ENCODE peak calls at places on chromosomes 16 and 17, in eight cellular contexts. B is A549, P is Peyer's patch, G is transverse colon, H is stomach, S is testis, T is tibial nerve, C is K562. I is an unnamed sample.

GRCh38 chr17:58402047-58402446 is 15.3 kb downstream of the RNF43 start:
- DNase-seq in H (no peak), C (no peak), G (no peak), P (no peak), S (no peak), B (no peak), T (no peak), I (no peak)

GRCh38 chr17:6498798-6499540 is 54.7 kb downstream of the PIMREG start:
- DNase-seq in B (no peak), T (no peak), C (no peak), H (no peak), G (no peak), S (no peak), P (no peak), I (no peak)

GRCh38 chr16:86025706-86026105 is 126.7 kb downstream of the IRF8 start:
- DNase-seq in T (no peak), H (no peak), C (no peak), S (no peak), B (no peak), G (no peak), P (peak; percentile 47), I (no peak)

GRCh38 chr17:41678907-41679739 is 9.6 kb upstream of the EIF1 start:
- DNase-seq in H (no peak), S (no peak), P (peak; percentile 38), B (peak; percentile 80), C (peak; percentile 74), T (no peak), G (no peak), I (peak; percentile 63)

GRCh38 chr17:15377608-15378007 is 36.2 kb upstream of the TEKT3 start:
- DNase-seq in C (no peak), S (no peak), H (no peak), G (no peak), P (no peak), T (no peak), B (no peak), I (no peak)

GRCh38 chr16:8924214-8924613 is 39.5 kb downstream of the USP7 start:
- DNase-seq in C (no peak), P (peak; percentile 75), T (no peak), G (peak; percentile 76), B (no peak), H (peak; percentile 90), S (no peak), I (no peak)

GRCh38 chr16:51151951-51152663 is 1.0 kb upstream of the SALL1 start:
- DNase-seq in T (no peak), S (peak; percentile 41), C (no peak), H (peak; percentile 34), G (peak; percentile 33), B (peak; percentile 16), P (no peak), I (no peak)

GRCh38 chr17:79142375-79142774 is 67.8 kb downstream of the ENGASE start:
- DNase-seq in T (no peak), B (no peak), H (no peak), C (no peak), S (no peak), G (no peak), P (no peak), I (no peak)

GRCh38 chr16:84754353-84754856 is 54.6 kb downstream of the USP10 start:
- DNase-seq in T (peak; percentile 38), B (peak; percentile 86), G (peak; percentile 71), C (peak; percentile 76), P (no peak), H (peak; percentile 67), S (peak; percentile 88), I (peak; percentile 89)

GRCh38 chr16:57601801-57602478 is 26.5 kb upstream of the ADGRG1 start:
- DNase-seq in C (peak; percentile 55), T (no peak), S (no peak), H (no peak), P (no peak), G (no peak), B (no peak), I (no peak)

GRCh38 chr16:50154369-50154947 is 1.4 kb downstream of the TENT4B start:
- DNase-seq in C (peak; percentile 46), P (no peak), T (no peak), S (no peak), B (peak; percentile 16), H (no peak), G (peak; percentile 15), I (peak; percentile 35)

GRCh38 chr16:63461248-63461841 is 1425.1 kb upstream of the CDH8 start:
- DNase-seq in C (no peak), T (no peak), B (peak; percentile 38), G (no peak), P (no peak), S (peak; percentile 69), H (no peak), I (peak; percentile 72)

GRCh38 chr16:78689031-78689430 is 589.6 kb downstream of the WWOX start:
- DNase-seq in H (no peak), G (no peak), B (no peak), S (no peak), T (no peak), P (no peak), C (no peak), I (no peak)

GRCh38 chr17:55699178-55699865 is 23.3 kb downstream of the TMEM100 start:
- DNase-seq in C (no peak), B (no peak), T (no peak), P (no peak), H (no peak), S (no peak), G (no peak), I (no peak)

GRCh38 chr16:166375-167116 is 768 bp downstream of the HBM start:
- DNase-seq in T (no peak), H (no peak), P (no peak), G (no peak), C (no peak), B (no peak), S (no peak), I (no peak)

GRCh38 chr17:58136669-58137279 is 11.4 kb upstream of the OR4D1 start:
- DNase-seq in H (no peak), T (no peak), B (peak; percentile 53), G (no peak), C (peak; percentile 14), S (no peak), P (no peak), I (no peak)

GRCh38 chr16:72898216-72898825 is 149.6 kb downstream of the ZFHX3 start:
- DNase-seq in S (no peak), T (no peak), B (no peak), H (no peak), G (no peak), P (no peak), C (no peak), I (peak; percentile 59)

GRCh38 chr17:78806451-78806850 is 24.4 kb upstream of the CYTH1 start:
- DNase-seq in C (peak; percentile 33), S (no peak), P (no peak), T (no peak), G (no peak), H (no peak), B (peak; percentile 27), I (no peak)

GRCh38 chr16:85172465-85173071 is 60.3 kb upstream of the CIBAR2 start:
- DNase-seq in C (peak; percentile 64), G (no peak), S (peak; percentile 80), H (no peak), B (peak; percentile 62), T (no peak), P (no peak), I (peak; percentile 71)

GRCh38 chr16:74499114-74499513 is 77.8 kb upstream of the CLEC18B start:
- DNase-seq in G (no peak), S (no peak), T (no peak), P (no peak), B (no peak), C (no peak), H (no peak), I (no peak)

GRCh38 chr17:59375858-59376257 is 44.4 kb downstream of the YPEL2 start:
- DNase-seq in G (no peak), T (no peak), H (no peak), P (no peak), C (no peak), B (no peak), S (no peak), I (no peak)

GRCh38 chr17:56817066-56817465 is 16.7 kb downstream of the C17orf67 start:
- DNase-seq in S (no peak), C (no peak), P (no peak), T (no peak), B (no peak), H (no peak), G (no peak), I (no peak)

GRCh38 chr16:2912330-2913199 is 834 bp downstream of the FLYWCH1 start:
- DNase-seq in T (no peak), C (peak; percentile 58), S (no peak), H (peak; percentile 33), G (peak; percentile 51), P (peak; percentile 63), B (no peak), I (peak; percentile 54)

GRCh38 chr17:68074279-68074678 is 38.7 kb downstream of the KPNA2 start:
- DNase-seq in T (no peak), B (no peak), H (no peak), G (no peak), P (no peak), C (no peak), S (no peak), I (no peak)

GRCh38 chr17:82051776-82052637 is at the start of the genes GPS1 and RFNG:
- DNase-seq in H (peak; percentile 82), S (peak; percentile 88), C (peak; percentile 86), B (peak; percentile 69), T (peak; percentile 66), G (peak; percentile 87), P (peak; percentile 90), I (peak; percentile 33)
- TF ChIP-seq POLR2A in H (no peak), S (no peak), C (no peak), B (peak; percentile 44), T (peak; percentile 9), G (no peak), P (no peak), I (no peak)

GRCh38 chr16:30430428-30430970 is 669 bp upstream of the DCTPP1 start:
- DNase-seq in S (no peak), G (no peak), T (no peak), B (no peak), C (peak; percentile 53), P (no peak), H (no peak), I (no peak)
- H3K27ac ChIP-seq in S (peak overlapping the region; percentile 75), G (peak overlapping the region; percentile 91), T (peak overlapping the region; percentile 70), B (peak overlapping the region; percentile 35), C (peak overlapping the region; percentile 56), P (peak overlapping the region; percentile 57), H (peak overlapping the region; percentile 25), I (no peak overlapping the region)

DNA sequence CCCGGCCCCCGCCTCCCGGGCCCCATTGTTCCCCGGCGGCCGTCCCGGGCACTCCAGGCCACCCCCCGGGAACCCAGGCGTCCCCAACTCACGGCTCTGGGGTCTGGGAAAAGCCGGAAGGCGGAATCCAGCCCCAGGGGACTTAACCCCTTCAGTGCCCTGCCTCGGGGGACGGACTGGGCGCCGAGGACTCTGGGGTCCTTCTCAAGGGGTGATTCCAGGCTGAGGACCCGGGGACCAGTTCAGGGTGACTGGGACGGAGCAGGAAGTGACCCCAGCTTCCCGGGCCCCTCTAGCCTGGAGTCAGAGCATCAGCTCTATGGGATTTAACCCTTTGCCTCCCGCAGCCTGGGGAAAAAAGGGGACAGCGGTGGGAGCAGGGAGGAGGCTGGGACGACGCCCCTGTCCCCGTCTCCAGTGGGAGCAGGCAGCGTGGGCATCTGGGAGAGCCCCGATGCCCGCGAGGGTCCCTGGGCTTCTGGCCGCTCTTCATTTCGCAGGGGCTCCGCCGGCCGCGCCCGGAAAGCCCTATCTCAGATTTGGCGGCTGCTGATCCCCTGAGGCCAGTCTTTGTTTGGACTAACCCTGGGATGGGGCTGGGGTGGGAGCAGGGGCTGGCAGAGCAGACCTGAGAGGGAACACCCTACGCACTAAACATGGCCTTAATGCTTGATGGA is at the start of gene ZNF629:
- DNase-seq in C (peak; percentile 85), B (peak; percentile 77), G (peak; percentile 73), T (no peak), H (peak; percentile 71), P (peak; percentile 75), S (peak; percentile 85), I (peak; percentile 45)
- TF ChIP-seq POLR2A in C (peak; percentile 70), B (peak; percentile 34), G (no peak), T (no peak), H (no peak), P (peak; percentile 19), S (no peak), I (no peak)

GRCh38 chr17:3845361-3845753 is 689 bp downstream of the NCBP3 start:
- DNase-seq in S (peak; percentile 47), H (no peak), C (no peak), G (peak; percentile 24), P (no peak), T (no peak), B (no peak), I (peak; percentile 39)
- H3K27ac ChIP-seq in S (peak overlapping the region; percentile 80), H (peak overlapping the region; percentile 88), C (peak overlapping the region; percentile 83), G (peak overlapping the region; percentile 91), P (peak overlapping the region; percentile 90), T (peak overlapping the region; percentile 89), B (peak overlapping the region; percentile 97), I (peak overlapping the region; percentile 67)

I was measured in endothelial cell of umbilical vein.